ENCODE peak calls at places on chromosomes 11 and 22, in eight cellular contexts. One of them, this sample, is unnamed. For H3K9me3, the result is how much of the 10 kb centered on the place peaks cover.

GRCh38 chr11:74097838-74098237 is 73.0 kb downstream of the C2CD3 start:
- DNase-seq in endodermal cell: no peak
- DNase-seq in A549: no peak
- DNase-seq in psoas muscle: no peak
- DNase-seq in CD4-positive, alpha-beta T cell: no peak
- DNase-seq in thoracic aorta: no peak
- DNase-seq in adipocyte: no peak
- DNase-seq in cardiac muscle cell: no peak
- DNase-seq in this sample: no peak

GRCh38 chr11:132874638-132875037 is 657.7 kb downstream of the OPCML start:
- DNase-seq in A549: no peak
- DNase-seq in thoracic aorta: no peak
- DNase-seq in CD4-positive, alpha-beta T cell: no peak
- DNase-seq in psoas muscle: no peak
- DNase-seq in cardiac muscle cell: peak
- DNase-seq in endodermal cell: no peak
- DNase-seq in adipocyte: peak
- DNase-seq in this sample: no peak

GRCh38 chr11:23143031-23143430 is 282.8 kb upstream of the CCDC179 start:
- DNase-seq in adipocyte: peak
- DNase-seq in psoas muscle: no peak
- DNase-seq in thoracic aorta: no peak
- DNase-seq in cardiac muscle cell: no peak
- DNase-seq in A549: no peak
- DNase-seq in CD4-positive, alpha-beta T cell: no peak
- DNase-seq in endodermal cell: no peak
- DNase-seq in this sample: no peak

GRCh38 chr11:46364056-46364455 is 16.8 kb downstream of the DGKZ start:
- DNase-seq in A549: no peak
- DNase-seq in psoas muscle: no peak
- DNase-seq in cardiac muscle cell: no peak
- DNase-seq in CD4-positive, alpha-beta T cell: no peak
- DNase-seq in adipocyte: no peak
- DNase-seq in endodermal cell: no peak
- DNase-seq in thoracic aorta: no peak
- DNase-seq in this sample: no peak

GRCh38 chr11:17013548-17014320 is 480 bp downstream of the PLEKHA7 start:
- DNase-seq in thoracic aorta: no peak
- DNase-seq in A549: peak
- DNase-seq in adipocyte: peak
- DNase-seq in cardiac muscle cell: no peak
- DNase-seq in psoas muscle: peak
- DNase-seq in CD4-positive, alpha-beta T cell: no peak
- DNase-seq in endodermal cell: peak
- DNase-seq in this sample: no peak

GRCh38 chr22:30889268-30889995 is 79.1 kb downstream of the MORC2 start:
- DNase-seq in endodermal cell: peak
- DNase-seq in cardiac muscle cell: no peak
- DNase-seq in CD4-positive, alpha-beta T cell: no peak
- DNase-seq in thoracic aorta: no peak
- DNase-seq in adipocyte: no peak
- DNase-seq in A549: no peak
- DNase-seq in psoas muscle: peak
- DNase-seq in this sample: no peak

GRCh38 chr11:8382436-8383053 is 118.9 kb upstream of the LMO1 start:
- DNase-seq in adipocyte: peak
- DNase-seq in thoracic aorta: no peak
- DNase-seq in psoas muscle: no peak
- DNase-seq in A549: no peak
- DNase-seq in endodermal cell: no peak
- DNase-seq in cardiac muscle cell: peak
- DNase-seq in CD4-positive, alpha-beta T cell: no peak
- DNase-seq in this sample: no peak

GRCh38 chr11:46296520-46297448 is 19.3 kb downstream of the CREB3L1 start:
- DNase-seq in adipocyte: peak
- DNase-seq in CD4-positive, alpha-beta T cell: no peak
- DNase-seq in thoracic aorta: no peak
- DNase-seq in psoas muscle: peak
- DNase-seq in A549: no peak
- DNase-seq in cardiac muscle cell: peak
- DNase-seq in endodermal cell: peak
- DNase-seq in this sample: no peak

GRCh38 chr22:21951931-21952465 is 650 bp downstream of the PPM1F start:
- DNase-seq in CD4-positive, alpha-beta T cell: no peak
- DNase-seq in psoas muscle: peak
- DNase-seq in A549: no peak
- DNase-seq in cardiac muscle cell: peak
- DNase-seq in thoracic aorta: no peak
- DNase-seq in adipocyte: peak
- DNase-seq in endodermal cell: peak
- DNase-seq in this sample: no peak

GRCh38 chr11:1640076-1640946 is 10.7 kb downstream of the KRTAP5-5 start:
- DNase-seq in A549: peak
- DNase-seq in cardiac muscle cell: peak
- DNase-seq in CD4-positive, alpha-beta T cell: no peak
- DNase-seq in adipocyte: peak
- DNase-seq in psoas muscle: no peak
- DNase-seq in endodermal cell: peak
- DNase-seq in thoracic aorta: no peak
- DNase-seq in this sample: no peak

GRCh38 chr11:70189622-70190021 is 13.5 kb upstream of the FADD start:
- DNase-seq in thoracic aorta: no peak
- DNase-seq in adipocyte: no peak
- DNase-seq in cardiac muscle cell: no peak
- DNase-seq in endodermal cell: no peak
- DNase-seq in A549: no peak
- DNase-seq in CD4-positive, alpha-beta T cell: no peak
- DNase-seq in psoas muscle: no peak
- DNase-seq in this sample: no peak

GRCh38 chr22:30969532-30970355 is 679 bp downstream of the TUG1 start:
- DNase-seq in thoracic aorta: no peak
- DNase-seq in adipocyte: peak
- DNase-seq in endodermal cell: peak
- DNase-seq in psoas muscle: no peak
- DNase-seq in A549: peak
- DNase-seq in CD4-positive, alpha-beta T cell: peak
- DNase-seq in cardiac muscle cell: peak
- DNase-seq in this sample: peak

GRCh38 chr11:62014158-62014476 is 46.7 kb upstream of the FTH1 start:
- DNase-seq in endodermal cell: no peak
- DNase-seq in thoracic aorta: no peak
- DNase-seq in CD4-positive, alpha-beta T cell: no peak
- DNase-seq in psoas muscle: no peak
- DNase-seq in adipocyte: no peak
- DNase-seq in cardiac muscle cell: no peak
- DNase-seq in A549: no peak
- DNase-seq in this sample: no peak

GRCh38 chr22:29306175-29306829 is at the start of gene GAS2L1:
- DNase-seq in CD4-positive, alpha-beta T cell: peak
- DNase-seq in psoas muscle: peak
- DNase-seq in thoracic aorta: no peak
- DNase-seq in A549: peak
- DNase-seq in adipocyte: peak
- DNase-seq in endodermal cell: peak
- DNase-seq in cardiac muscle cell: peak
- DNase-seq in this sample: no peak

GRCh38 chr11:35662061-35662648 is 420 bp upstream of the TRIM44 start:
- DNase-seq in thoracic aorta: no peak
- DNase-seq in A549: peak
- DNase-seq in endodermal cell: no peak
- DNase-seq in CD4-positive, alpha-beta T cell: peak
- DNase-seq in cardiac muscle cell: no peak
- DNase-seq in adipocyte: peak
- DNase-seq in psoas muscle: no peak
- DNase-seq in this sample: no peak

GRCh38 chr11:113690619-113691569 is 15.2 kb downstream of the TMPRSS5 start:
- DNase-seq in adipocyte: peak
- DNase-seq in thoracic aorta: no peak
- DNase-seq in psoas muscle: peak
- DNase-seq in CD4-positive, alpha-beta T cell: no peak
- DNase-seq in endodermal cell: peak
- DNase-seq in cardiac muscle cell: peak
- DNase-seq in A549: peak
- DNase-seq in this sample: no peak

GRCh38 chr11:66934971-66935779 is 23.0 kb downstream of the PC start:
- DNase-seq in thoracic aorta: no peak
- DNase-seq in psoas muscle: no peak
- DNase-seq in CD4-positive, alpha-beta T cell: no peak
- DNase-seq in endodermal cell: no peak
- DNase-seq in A549: no peak
- DNase-seq in cardiac muscle cell: peak
- DNase-seq in adipocyte: peak
- DNase-seq in this sample: no peak

GRCh38 chr22:48642550-48642949 is 1185.1 kb downstream of the BRD1 start:
- DNase-seq in A549: no peak
- DNase-seq in cardiac muscle cell: no peak
- DNase-seq in adipocyte: no peak
- DNase-seq in psoas muscle: no peak
- DNase-seq in thoracic aorta: no peak
- DNase-seq in CD4-positive, alpha-beta T cell: no peak
- DNase-seq in endodermal cell: no peak
- DNase-seq in this sample: no peak
- H3K9me3 ChIP-seq in A549: under half
- H3K9me3 ChIP-seq in cardiac muscle cell: under half
- H3K9me3 ChIP-seq in adipocyte: under half
- H3K9me3 ChIP-seq in psoas muscle: under half
- H3K9me3 ChIP-seq in thoracic aorta: under half
- H3K9me3 ChIP-seq in CD4-positive, alpha-beta T cell: under half
- H3K9me3 ChIP-seq in endodermal cell: under half
- H3K9me3 ChIP-seq in this sample: under half

DNA sequence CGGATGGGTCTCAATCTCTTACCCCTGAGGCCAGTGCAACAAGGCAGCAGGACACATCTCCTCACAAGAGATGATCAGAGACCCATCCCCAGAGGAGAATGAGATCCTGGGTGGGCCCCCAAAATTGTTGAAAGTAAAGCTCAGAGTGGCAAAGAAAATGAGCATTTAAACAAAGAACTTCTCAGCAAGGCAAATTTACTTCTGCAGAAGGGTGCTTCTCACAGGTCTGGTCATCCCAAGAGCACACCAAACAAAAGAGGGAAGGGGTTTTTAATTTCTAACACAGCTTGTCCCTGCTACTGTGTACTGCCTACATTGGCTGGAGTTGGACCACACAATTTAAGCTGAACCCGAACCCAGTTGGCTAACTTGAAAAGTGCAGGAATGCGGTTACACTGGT is 1628.6 kb upstream of the RAG2 start:
- DNase-seq in thoracic aorta: no peak
- DNase-seq in endodermal cell: no peak
- DNase-seq in CD4-positive, alpha-beta T cell: no peak
- DNase-seq in psoas muscle: no peak
- DNase-seq in cardiac muscle cell: no peak
- DNase-seq in A549: no peak
- DNase-seq in adipocyte: no peak
- DNase-seq in this sample: no peak
- H3K9me3 ChIP-seq in thoracic aorta: under half
- H3K9me3 ChIP-seq in endodermal cell: half or more
- H3K9me3 ChIP-seq in CD4-positive, alpha-beta T cell: under half
- H3K9me3 ChIP-seq in psoas muscle: under half
- H3K9me3 ChIP-seq in cardiac muscle cell: under half
- H3K9me3 ChIP-seq in A549: under half
- H3K9me3 ChIP-seq in adipocyte: under half
- H3K9me3 ChIP-seq in this sample: under half

GRCh38 chr22:48567213-48567975 is 1260.3 kb downstream of the BRD1 start:
- DNase-seq in adipocyte: no peak
- DNase-seq in A549: no peak
- DNase-seq in psoas muscle: peak
- DNase-seq in cardiac muscle cell: no peak
- DNase-seq in thoracic aorta: no peak
- DNase-seq in endodermal cell: no peak
- DNase-seq in CD4-positive, alpha-beta T cell: no peak
- DNase-seq in this sample: no peak

GRCh38 chr22:48564995-48565394 is 1262.7 kb downstream of the BRD1 start:
- DNase-seq in psoas muscle: peak
- DNase-seq in A549: no peak
- DNase-seq in endodermal cell: no peak
- DNase-seq in thoracic aorta: no peak
- DNase-seq in adipocyte: no peak
- DNase-seq in cardiac muscle cell: no peak
- DNase-seq in CD4-positive, alpha-beta T cell: no peak
- DNase-seq in this sample: no peak

GRCh38 chr22:48566741-48567140 is 1260.9 kb downstream of the BRD1 start:
- DNase-seq in cardiac muscle cell: no peak
- DNase-seq in thoracic aorta: no peak
- DNase-seq in CD4-positive, alpha-beta T cell: no peak
- DNase-seq in endodermal cell: no peak
- DNase-seq in adipocyte: no peak
- DNase-seq in psoas muscle: no peak
- DNase-seq in A549: no peak
- DNase-seq in this sample: no peak

GRCh38 chr22:48563966-48564330 is 1263.7 kb downstream of the BRD1 start:
- DNase-seq in endodermal cell: no peak
- DNase-seq in thoracic aorta: no peak
- DNase-seq in CD4-positive, alpha-beta T cell: no peak
- DNase-seq in cardiac muscle cell: no peak
- DNase-seq in A549: no peak
- DNase-seq in psoas muscle: peak
- DNase-seq in adipocyte: no peak
- DNase-seq in this sample: no peak

GRCh38 chr22:48565901-48566501 is 1261.7 kb downstream of the BRD1 start:
- DNase-seq in thoracic aorta: no peak
- DNase-seq in CD4-positive, alpha-beta T cell: no peak
- DNase-seq in cardiac muscle cell: no peak
- DNase-seq in A549: no peak
- DNase-seq in endodermal cell: no peak
- DNase-seq in adipocyte: no peak
- DNase-seq in psoas muscle: no peak
- DNase-seq in this sample: no peak
- H3K9me3 ChIP-seq in thoracic aorta: under half
- H3K9me3 ChIP-seq in CD4-positive, alpha-beta T cell: under half
- H3K9me3 ChIP-seq in cardiac muscle cell: under half
- H3K9me3 ChIP-seq in A549: under half
- H3K9me3 ChIP-seq in endodermal cell: under half
- H3K9me3 ChIP-seq in adipocyte: under half
- H3K9me3 ChIP-seq in psoas muscle: under half
- H3K9me3 ChIP-seq in this sample: under half

GRCh38 chr22:49155809-49156580 is 671.7 kb downstream of the BRD1 start:
- DNase-seq in thoracic aorta: no peak
- DNase-seq in endodermal cell: no peak
- DNase-seq in psoas muscle: no peak
- DNase-seq in adipocyte: no peak
- DNase-seq in CD4-positive, alpha-beta T cell: no peak
- DNase-seq in cardiac muscle cell: no peak
- DNase-seq in A549: no peak
- DNase-seq in this sample: no peak

GRCh38 chr22:49153921-49154320 is 673.8 kb downstream of the BRD1 start:
- DNase-seq in cardiac muscle cell: no peak
- DNase-seq in adipocyte: no peak
- DNase-seq in endodermal cell: no peak
- DNase-seq in CD4-positive, alpha-beta T cell: no peak
- DNase-seq in thoracic aorta: no peak
- DNase-seq in psoas muscle: no peak
- DNase-seq in A549: no peak
- DNase-seq in this sample: no peak

GRCh38 chr22:49156662-49157285 is 670.9 kb downstream of the BRD1 start:
- DNase-seq in adipocyte: no peak
- DNase-seq in thoracic aorta: no peak
- DNase-seq in CD4-positive, alpha-beta T cell: no peak
- DNase-seq in psoas muscle: no peak
- DNase-seq in A549: no peak
- DNase-seq in endodermal cell: no peak
- DNase-seq in cardiac muscle cell: no peak
- DNase-seq in this sample: no peak

GRCh38 chr22:49154433-49154832 is 673.2 kb downstream of the BRD1 start:
- DNase-seq in CD4-positive, alpha-beta T cell: no peak
- DNase-seq in thoracic aorta: no peak
- DNase-seq in psoas muscle: no peak
- DNase-seq in cardiac muscle cell: no peak
- DNase-seq in adipocyte: no peak
- DNase-seq in A549: no peak
- DNase-seq in endodermal cell: no peak
- DNase-seq in this sample: no peak

GRCh38 chr22:49155039-49155808 is 672.4 kb downstream of the BRD1 start:
- DNase-seq in A549: no peak
- DNase-seq in CD4-positive, alpha-beta T cell: no peak
- DNase-seq in adipocyte: no peak
- DNase-seq in thoracic aorta: no peak
- DNase-seq in cardiac muscle cell: no peak
- DNase-seq in psoas muscle: no peak
- DNase-seq in endodermal cell: no peak
- DNase-seq in this sample: no peak
- H3K9me3 ChIP-seq in A549: under half
- H3K9me3 ChIP-seq in CD4-positive, alpha-beta T cell: under half
- H3K9me3 ChIP-seq in adipocyte: under half
- H3K9me3 ChIP-seq in thoracic aorta: under half
- H3K9me3 ChIP-seq in cardiac muscle cell: under half
- H3K9me3 ChIP-seq in psoas muscle: under half
- H3K9me3 ChIP-seq in endodermal cell: under half
- H3K9me3 ChIP-seq in this sample: under half

This sample was measured in T-helper 17 cell.